ENCODE peak calls at places on chromosomes 7 and 10, in nine cellular contexts. Q, F, B, D, L, W, P, E and S are unnamed samples.

GRCh38 chr7:101669307-101669706 is 40.2 kb upstream of the MYL10 start:
- DNase-seq in L (no peak), D (no peak), W (no peak), E (peak), Q (no peak), P (no peak), B (no peak), F (no peak), S (no peak)

GRCh38 chr7:117640465-117640864 is 160.6 kb downstream of the CFTR start:
- DNase-seq in W (no peak), Q (no peak), D (no peak), F (no peak), B (no peak), L (no peak), P (no peak), E (no peak), S (no peak)

GRCh38 chr10:13053794-13054462 is 46.0 kb upstream of the OPTN start:
- DNase-seq in D (no peak), P (no peak), Q (no peak), L (no peak), B (peak), F (no peak), W (no peak), E (no peak), S (no peak)

GRCh38 chr7:95104739-95105138 is 197.3 kb downstream of the PPP1R9A start:
- DNase-seq in Q (no peak), P (no peak), L (no peak), D (no peak), E (peak), W (no peak), F (no peak), B (peak), S (peak)

GRCh38 chr10:113754768-113755167 is 3.3 kb downstream of the PLEKHS1 start:
- DNase-seq in L (no peak), W (no peak), F (no peak), E (no peak), D (no peak), Q (no peak), B (no peak), P (no peak), S (no peak)

GRCh38 chr10:454860-455259 is 234.6 kb downstream of the DIP2C start:
- DNase-seq in Q (peak), W (peak), E (peak), L (peak), P (no peak), D (no peak), F (no peak), B (no peak), S (peak)

GRCh38 chr10:123236122-123236521 is 81.9 kb downstream of the BUB3 start:
- DNase-seq in B (no peak), D (no peak), L (no peak), P (no peak), Q (no peak), F (no peak), E (no peak), W (no peak), S (no peak)

GRCh38 chr10:42983595-42983990 is 93.3 kb upstream of the RET start:
- DNase-seq in L (no peak), P (no peak), D (no peak), F (no peak), Q (peak), W (no peak), B (no peak), E (no peak), S (no peak)

GRCh38 chr7:84490661-84491060 is 296.1 kb upstream of the SEMA3A start:
- DNase-seq in B (no peak), W (peak), Q (no peak), L (no peak), F (no peak), P (no peak), D (no peak), E (peak), S (peak)

GRCh38 chr7:30430300-30430699 is 48.3 kb downstream of the NOD1 start:
- DNase-seq in Q (no peak), B (peak), D (no peak), F (peak), W (no peak), L (no peak), P (no peak), E (peak), S (no peak)

GRCh38 chr10:102119417-102120141 is 589 bp downstream of the LDB1 start:
- DNase-seq in Q (peak), B (peak), E (peak), F (no peak), W (peak), P (no peak), D (no peak), L (peak), S (peak)